ENCODE peak calls at places on chromosomes 13 and 19, in seven cellular contexts. S, F, O, Y, W, N and K are unnamed samples.

GRCh38 chr13:92187378-92187989 is 789.1 kb downstream of the GPC5 start:
- DNase-seq in S (peak; percentile 0), F (peak; percentile 35), O (no peak), Y (peak; percentile 64), W (peak; percentile 46), N (peak; percentile 39), K (no peak)

GRCh38 chr19:38543807-38544568 is 73.8 kb downstream of the MAP4K1 start:
- DNase-seq in S (peak; percentile 71), F (peak; percentile 97), O (peak; percentile 94), Y (peak; percentile 93), W (peak; percentile 80), N (no peak), K (peak; percentile 17)

GRCh38 chr19:10420444-10421239 is at the start of gene PDE4A:
- DNase-seq in S (no peak), F (no peak), O (peak; percentile 60), Y (peak; percentile 73), W (peak; percentile 33), N (no peak), K (no peak)

GRCh38 chr19:3660493-3661219 is 34.1 kb upstream of the CACTIN start:
- DNase-seq in S (no peak), F (no peak), O (no peak), Y (no peak), W (no peak), N (no peak), K (no peak)

GRCh38 chr13:60347174-60347573 is 49.8 kb upstream of the TDRD3 start:
- DNase-seq in S (no peak), F (no peak), O (no peak), Y (no peak), W (no peak), N (no peak), K (no peak)

GRCh38 chr13:105920375-105920774 is 615.1 kb downstream of the EFNB2 start:
- DNase-seq in S (peak; percentile 87), F (peak; percentile 90), O (no peak), Y (no peak), W (peak; percentile 85), N (no peak), K (peak; percentile 81)

GRCh38 chr13:80132741-80133601 is 208.0 kb downstream of the SPRY2 start:
- DNase-seq in S (peak; percentile 64), F (peak; percentile 76), O (peak; percentile 73), Y (peak; percentile 38), W (peak; percentile 45), N (no peak), K (peak; percentile 45)

GRCh38 chr13:109331898-109332297 is 454.5 kb downstream of the IRS2 start:
- DNase-seq in S (peak; percentile 87), F (peak; percentile 90), O (no peak), Y (peak; percentile 50), W (peak; percentile 42), N (no peak), K (peak; percentile 93)

DNA sequence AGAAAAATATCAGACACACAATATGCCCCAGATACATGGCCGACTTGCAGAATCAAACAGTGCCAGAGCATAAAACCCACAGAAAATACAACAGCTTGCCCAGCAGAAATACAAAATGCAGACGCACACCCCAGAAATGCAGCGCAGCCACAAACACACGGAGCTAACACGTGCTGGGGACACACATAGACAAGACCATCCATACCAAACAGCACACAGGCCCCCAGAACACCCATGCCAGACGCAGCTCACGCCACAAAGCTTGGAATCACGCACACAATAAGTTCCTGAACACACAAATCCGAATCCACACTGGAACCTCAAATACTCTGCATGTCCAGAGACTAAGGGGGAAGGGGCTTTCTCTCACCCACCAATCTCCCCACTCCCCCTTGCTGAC is 17.1 kb downstream of the CCDC97 start:
- DNase-seq in S (no peak), F (no peak), O (no peak), Y (no peak), W (no peak), N (no peak), K (no peak)
- H3K4me3 ChIP-seq in S (no peak overlapping the region), F (no peak overlapping the region), O (peak overlapping the region; percentile 53), Y (no peak overlapping the region), W (peak overlapping the region; percentile 16), N (peak overlapping the region; percentile 42), K (no peak overlapping the region)

GRCh38 chr19:17812099-17812498 is 9.2 kb downstream of the INSL3 start:
- DNase-seq in S (no peak), F (no peak), O (no peak), Y (no peak), W (no peak), N (no peak), K (no peak)

GRCh38 chr19:17811681-17812080 is 9.6 kb downstream of the INSL3 start:
- DNase-seq in S (no peak), F (no peak), O (no peak), Y (no peak), W (no peak), N (no peak), K (no peak)

GRCh38 chr19:17806945-17807344 is 12.0 kb downstream of the B3GNT3 start:
- DNase-seq in S (no peak), F (no peak), O (no peak), Y (no peak), W (no peak), N (no peak), K (no peak)

GRCh38 chr19:17807731-17808316 is 12.9 kb downstream of the B3GNT3 start:
- DNase-seq in S (no peak), F (no peak), O (no peak), Y (no peak), W (no peak), N (peak; percentile 23), K (no peak)

DNA sequence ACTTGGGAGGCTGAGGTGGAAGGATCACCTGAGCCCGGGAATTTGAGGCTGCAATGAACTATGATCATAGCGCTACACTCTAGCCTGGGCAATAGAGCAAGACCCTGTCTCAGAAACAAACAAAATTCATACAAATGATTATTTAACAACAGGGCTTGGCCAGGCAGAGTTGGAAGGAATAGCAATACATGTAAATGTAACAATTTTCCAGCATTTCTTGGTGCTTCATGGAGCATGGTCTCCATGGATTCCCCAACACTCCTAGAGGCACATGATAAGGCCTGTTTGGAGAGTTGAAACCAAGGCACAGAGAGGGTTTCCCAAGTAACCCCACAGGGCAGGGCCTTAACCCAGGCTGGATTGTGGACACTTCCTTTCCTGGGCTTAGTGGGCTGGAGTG is 10.2 kb downstream of the INSL3 start:
- DNase-seq in S (no peak), F (no peak), O (no peak), Y (no peak), W (no peak), N (no peak), K (no peak)
- H3K4me3 ChIP-seq in S (no peak overlapping the region), F (no peak overlapping the region), O (no peak overlapping the region), Y (no peak overlapping the region), W (no peak overlapping the region), N (no peak overlapping the region), K (no peak overlapping the region)

GRCh38 chr19:49840736-49841249 is 10.2 kb upstream of the PTOV1 start:
- DNase-seq in S (no peak), F (no peak), O (no peak), Y (no peak), W (no peak), N (no peak), K (no peak)
- H3K4me3 ChIP-seq in S (no peak overlapping the region), F (no peak overlapping the region), O (no peak overlapping the region), Y (no peak overlapping the region), W (no peak overlapping the region), N (no peak overlapping the region), K (no peak overlapping the region)

GRCh38 chr19:14085309-14085995 is at the start of gene C19orf67:
- DNase-seq in S (no peak), F (no peak), O (no peak), Y (no peak), W (no peak), N (no peak), K (no peak)
- H3K4me3 ChIP-seq in S (no peak within 1 kb of the TSS), F (no peak within 1 kb of the TSS), O (no peak within 1 kb of the TSS), Y (no peak within 1 kb of the TSS), W (no peak within 1 kb of the TSS), N (no peak within 1 kb of the TSS), K (no peak within 1 kb of the TSS)

GRCh38 chr13:99027661-99028425 is 50.0 kb upstream of the DOCK9 start:
- DNase-seq in S (no peak), F (no peak), O (no peak), Y (no peak), W (no peak), N (no peak), K (no peak)

GRCh38 chr13:99022953-99023352 is 45.1 kb upstream of the DOCK9 start:
- DNase-seq in S (no peak), F (no peak), O (no peak), Y (no peak), W (no peak), N (no peak), K (no peak)

GRCh38 chr13:99029576-99029975 is 51.7 kb upstream of the DOCK9 start:
- DNase-seq in S (no peak), F (no peak), O (no peak), Y (no peak), W (no peak), N (no peak), K (no peak)

GRCh38 chr13:99028890-99029289 is 51.0 kb upstream of the DOCK9 start:
- DNase-seq in S (no peak), F (no peak), O (no peak), Y (no peak), W (no peak), N (peak; percentile 41), K (no peak)

DNA sequence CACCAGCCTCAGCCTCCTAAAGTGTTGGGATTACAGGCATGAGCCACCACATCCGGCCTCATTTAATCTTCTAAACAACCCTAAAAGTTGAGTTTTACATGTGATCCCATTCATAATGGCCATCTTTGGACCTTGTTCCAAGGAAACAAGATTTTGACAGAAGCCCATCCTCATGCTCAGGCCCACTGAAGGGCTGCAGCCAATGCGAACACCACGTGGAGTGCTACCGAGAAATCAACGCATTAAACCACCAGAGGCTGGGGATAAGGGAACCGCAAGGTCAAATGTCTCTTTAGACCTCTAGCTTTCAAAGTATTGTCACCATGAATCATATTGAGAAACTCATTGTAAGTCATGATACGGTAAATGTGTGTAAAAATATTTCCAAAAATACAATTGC is 49.4 kb upstream of the DOCK9 start:
- DNase-seq in S (no peak), F (no peak), O (no peak), Y (no peak), W (no peak), N (no peak), K (no peak)
- H3K4me3 ChIP-seq in S (no peak overlapping the region), F (no peak overlapping the region), O (no peak overlapping the region), Y (no peak overlapping the region), W (no peak overlapping the region), N (no peak overlapping the region), K (no peak overlapping the region)